ENCODE peak calls at places on chromosome 20, in four cellular contexts. X is epithelial cell of esophagus, W is RWPE1, M is heart right ventricle. R is an unnamed sample.

GRCh38 chr20:41418031-41418430 is 51.4 kb upstream of the EMILIN3 start:
- DNase-seq in W (no peak), M (no peak), X (no peak), R (no peak)

GRCh38 chr20:15889073-15889923 is 684.0 kb downstream of the KIF16B start:
- DNase-seq in X (no peak), M (no peak), W (no peak), R (no peak)

GRCh38 chr20:32438331-32438858 is 80.3 kb downstream of the ASXL1 start:
- DNase-seq in X (no peak), M (no peak), W (no peak), R (no peak)

GRCh38 chr20:40646321-40647212 is 42.5 kb downstream of the MAFB start:
- DNase-seq in X (no peak), M (no peak), W (no peak), R (no peak)

GRCh38 chr20:38137441-38138037 is 27.5 kb downstream of the TGM2 start:
- DNase-seq in W (no peak), M (no peak), X (no peak), R (no peak)

GRCh38 chr20:4135385-4136077 is 120.2 kb upstream of the RNF24 start:
- DNase-seq in M (no peak), X (peak; percentile 97), W (peak; percentile 98), R (no peak)

GRCh38 chr20:31966991-31967655 is 828 bp upstream of the XKR7 start:
- DNase-seq in W (no peak), M (no peak), X (no peak), R (no peak)

GRCh38 chr20:44748005-44748370 is 2.3 kb downstream of the KCNK15 start:
- DNase-seq in W (no peak), M (no peak), X (no peak), R (no peak)

GRCh38 chr20:24153101-24154040 is 164.8 kb upstream of the GGTLC1 start:
- DNase-seq in W (no peak), M (no peak), X (no peak), R (no peak)

GRCh38 chr20:51447097-51447764 is 95.3 kb downstream of the NFATC2 start:
- DNase-seq in M (peak; percentile 66), X (peak; percentile 83), W (peak; percentile 96), R (no peak)

GRCh38 chr20:37798312-37798711 is 104.5 kb downstream of the CTNNBL1 start:
- DNase-seq in X (no peak), M (no peak), W (no peak), R (no peak)

GRCh38 chr20:36173451-36173933 is 19.0 kb downstream of the EPB41L1 start:
- DNase-seq in M (no peak), X (no peak), W (no peak), R (peak; percentile 82)

GRCh38 chr20:14481863-14482262 is 144.5 kb upstream of the FLRT3 start:
- DNase-seq in X (peak; percentile 84), M (no peak), W (peak; percentile 68), R (no peak)

GRCh38 chr20:3645309-3646066 is 17.7 kb downstream of the GFRA4 start:
- DNase-seq in M (no peak), X (no peak), W (no peak), R (no peak)

GRCh38 chr20:40160151-40160550 is 528.9 kb downstream of the MAFB start:
- DNase-seq in X (peak; percentile 73), M (peak; percentile 18), W (peak; percentile 72), R (peak; percentile 20)

GRCh38 chr20:37687478-37687805 is 6.4 kb upstream of the CTNNBL1 start:
- DNase-seq in W (no peak), M (no peak), X (no peak), R (no peak)

GRCh38 chr20:61719691-61720347 is 345.9 kb downstream of the TAF4 start:
- DNase-seq in W (no peak), X (no peak), M (no peak), R (no peak)

GRCh38 chr20:53434662-53435061 is 159.0 kb downstream of the ZNF217 start:
- DNase-seq in W (no peak), X (no peak), M (no peak), R (no peak)

GRCh38 chr20:53216856-53217576 is 244.9 kb downstream of the TSHZ2 start:
- DNase-seq in X (peak; percentile 57), W (peak; percentile 78), M (peak; percentile 57), R (peak; percentile 89)

GRCh38 chr20:31595654-31596411 is 9.3 kb upstream of the ID1 start:
- DNase-seq in W (peak; percentile 54), X (peak; percentile 53), M (peak; percentile 89), R (peak; percentile 60)

GRCh38 chr20:58420798-58421496 is 31.9 kb downstream of the VAPB start:
- DNase-seq in X (peak; percentile 82), M (no peak), W (peak; percentile 91), R (no peak)

GRCh38 chr20:51366155-51366886 is 176.2 kb downstream of the NFATC2 start:
- DNase-seq in X (peak; percentile 93), W (peak; percentile 96), M (peak; percentile 27), R (no peak)

GRCh38 chr20:19212524-19213502 is at the start of gene SLC24A3:
- DNase-seq in M (peak; percentile 54), W (peak; percentile 8), X (peak; percentile 42), R (peak; percentile 81)

GRCh38 chr20:53677447-53678314 is 84.0 kb upstream of the ZNF217 start:
- DNase-seq in M (peak; percentile 38), X (no peak), W (no peak), R (peak; percentile 22)

GRCh38 chr20:45921618-45922189 is 9.7 kb upstream of the PLTP start:
- DNase-seq in X (no peak), M (no peak), W (no peak), R (no peak)

GRCh38 chr20:23187759-23188158 is 101.6 kb upstream of the CD93 start:
- DNase-seq in M (peak; percentile 44), W (no peak), X (peak; percentile 33), R (no peak)

GRCh38 chr20:8127553-8128255 is 4.4 kb upstream of the PLCB1 start:
- DNase-seq in W (no peak), X (no peak), M (no peak), R (no peak)

GRCh38 chr20:58344741-58345140 is 35.2 kb downstream of the RAB22A start:
- DNase-seq in X (peak; percentile 55), W (peak; percentile 57), M (no peak), R (no peak)

GRCh38 chr20:14673164-14673563 is 335.8 kb upstream of the FLRT3 start:
- DNase-seq in X (no peak), M (no peak), W (no peak), R (no peak)

GRCh38 chr20:11608736-11609135 is 309.0 kb upstream of the BTBD3 start:
- DNase-seq in M (no peak), X (no peak), W (no peak), R (no peak)

GRCh38 chr20:1968958-1969357 is 24.9 kb downstream of the PDYN start:
- DNase-seq in X (no peak), M (no peak), W (no peak), R (no peak)

GRCh38 chr20:1964659-1965405 is 29.0 kb downstream of the PDYN start:
- DNase-seq in X (no peak), W (no peak), M (no peak), R (peak; percentile 17)

GRCh38 chr20:1961374-1961773 is 32.5 kb downstream of the PDYN start:
- DNase-seq in M (no peak), W (no peak), X (no peak), R (no peak)

GRCh38 chr20:1965520-1966278 is 28.2 kb downstream of the PDYN start:
- DNase-seq in M (peak; percentile 71), W (peak; percentile 79), X (peak; percentile 64), R (peak; percentile 90)

DNA sequence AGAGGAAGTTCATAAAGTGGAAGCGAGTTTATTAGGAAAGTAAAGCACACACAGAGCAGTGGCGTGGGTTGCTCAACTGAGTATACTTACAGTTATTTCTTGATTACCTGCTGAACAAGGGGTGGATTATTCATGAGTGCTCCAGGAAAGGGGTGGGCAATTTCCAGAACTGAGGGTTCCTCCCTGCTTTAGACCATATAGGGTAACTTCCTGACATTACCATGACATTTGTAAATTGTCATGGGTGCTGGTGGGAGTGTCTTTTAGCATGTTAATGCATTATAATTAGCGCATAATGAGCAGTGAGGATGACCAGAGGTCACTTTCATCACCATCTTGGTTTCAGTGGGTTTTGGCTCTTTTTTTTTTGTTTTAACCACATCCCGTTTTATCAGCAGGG is 29.8 kb downstream of the PDYN start:
- DNase-seq in X (no peak), M (no peak), W (no peak), R (no peak)
- TF ChIP-seq CTCF in X (no peak), M (no peak), W (no peak), R (no peak)

GRCh38 chr20:42775037-42775436 is 414.7 kb downstream of the PTPRT start:
- DNase-seq in X (no peak), W (no peak), M (no peak), R (no peak)
- TF ChIP-seq CTCF in X (no peak), W (no peak), M (no peak), R (no peak)

GRCh38 chr20:47221036-47221625 is 135.4 kb downstream of the ZMYND8 start:
- DNase-seq in W (no peak), M (no peak), X (no peak), R (no peak)

GRCh38 chr20:47217482-47218446 is 138.7 kb downstream of the ZMYND8 start:
- DNase-seq in M (no peak), X (no peak), W (no peak), R (no peak)

GRCh38 chr20:47222728-47223127 is 133.8 kb downstream of the ZMYND8 start:
- DNase-seq in X (no peak), W (no peak), M (no peak), R (no peak)

GRCh38 chr20:47216819-47217410 is 139.6 kb downstream of the ZMYND8 start:
- DNase-seq in W (no peak), M (no peak), X (no peak), R (no peak)

DNA sequence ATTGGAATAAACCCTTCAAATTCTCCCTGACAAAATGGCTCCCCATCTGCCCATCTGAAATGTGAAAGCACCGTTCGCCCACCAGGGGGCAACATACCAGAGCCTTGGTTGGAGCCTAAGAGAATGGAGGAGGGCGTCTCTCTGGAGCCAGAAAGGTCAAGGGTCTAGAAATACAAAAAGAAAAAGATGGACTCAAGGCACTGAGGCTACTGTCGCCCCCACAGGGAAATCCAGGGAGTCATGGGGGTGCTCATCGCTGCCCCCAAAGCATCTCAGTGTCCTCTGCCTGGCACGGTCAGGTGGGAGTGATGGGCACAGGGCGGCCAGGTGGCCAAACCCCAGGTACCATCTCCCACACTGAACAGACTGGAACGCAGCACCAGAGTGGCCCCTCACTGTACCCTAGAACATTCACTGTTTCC is 136.3 kb downstream of the ZMYND8 start:
- DNase-seq in X (peak; percentile 49), M (no peak), W (peak; percentile 52), R (peak; percentile 49)
- TF ChIP-seq CTCF in X (peak; percentile 62), M (peak; percentile 58), W (peak; percentile 78), R (peak; percentile 52)

GRCh38 chr20:59940129-59940955 is at the start of the genes FAM217B and PPP1R3D:
- DNase-seq in M (peak; percentile 98), X (peak; percentile 99), W (peak; percentile 99), R (peak; percentile 97)
- TF ChIP-seq CTCF in M (peak; percentile 28), X (no peak), W (peak; percentile 11), R (no peak)

DNA sequence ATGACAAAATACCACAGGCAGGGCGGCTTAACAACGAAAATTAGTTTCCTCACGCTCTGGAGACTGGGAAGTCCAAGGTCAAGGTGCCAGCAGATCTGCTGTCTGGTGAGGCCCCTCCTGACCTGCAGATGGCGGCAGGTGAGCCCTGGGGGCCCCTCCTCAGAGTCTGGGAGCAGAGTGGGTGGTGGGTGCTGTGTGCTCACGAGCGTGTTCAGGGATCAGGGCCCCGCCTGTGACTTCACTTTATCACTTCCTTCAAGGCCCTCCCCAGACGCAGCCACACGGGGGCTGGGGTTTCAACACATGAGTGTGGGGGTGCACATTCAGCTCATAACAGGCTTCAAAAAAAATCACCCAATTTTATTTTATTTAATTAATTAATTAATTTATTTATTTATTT is 39.3 kb downstream of the SLC2A4RG start:
- DNase-seq in W (no peak), M (no peak), X (no peak), R (no peak)
- TF ChIP-seq CTCF in W (no peak), M (no peak), X (no peak), R (no peak)

R was measured in nephron progenitor cell.